ENCODE peak calls at places on chromosomes 16 and 17, in four cellular contexts. Q is prostate gland, J is testis, T is heart right ventricle. Z is an unnamed sample.

GRCh38 chr17:34306466-34306865 is 12.8 kb upstream of the CCL8 start:
- DNase-seq in J (peak; percentile 46), Q (no peak), T (peak; percentile 48), Z (peak; percentile 12)

GRCh38 chr17:47095268-47095667 is 93.8 kb downstream of the CDC27 start:
- DNase-seq in J (no peak), Q (no peak), T (no peak), Z (no peak)

GRCh38 chr17:74531231-74531761 is at the start of gene CD300LB:
- DNase-seq in Q (no peak), T (peak; percentile 3), J (no peak), Z (peak; percentile 6)

GRCh38 chr17:66654341-66654740 is 180.6 kb upstream of the CACNG5 start:
- DNase-seq in J (peak; percentile 17), T (no peak), Q (no peak), Z (no peak)

GRCh38 chr16:54985668-54986067 is 55.0 kb downstream of the IRX5 start:
- DNase-seq in J (no peak), T (no peak), Q (no peak), Z (no peak)

GRCh38 chr16:4976611-4977145 is 18.5 kb downstream of the SEC14L5 start:
- DNase-seq in Q (no peak), J (no peak), T (no peak), Z (peak; percentile 90)

GRCh38 chr17:69870091-69870530 is 204.9 kb upstream of the KCNJ16 start:
- DNase-seq in Q (no peak), T (no peak), J (no peak), Z (no peak)

GRCh38 chr17:32010114-32010513 is 2.9 kb downstream of the LRRC37B start:
- DNase-seq in T (no peak), J (no peak), Q (no peak), Z (no peak)

GRCh38 chr16:86931410-86931941 is 353.1 kb downstream of the FOXL1 start:
- DNase-seq in T (peak; percentile 76), J (peak; percentile 26), Q (no peak), Z (no peak)

GRCh38 chr16:4604401-4604800 is 10.3 kb downstream of the UBALD1 start:
- DNase-seq in T (no peak), J (no peak), Q (no peak), Z (no peak)

GRCh38 chr16:84700518-84701277 is 898 bp downstream of the USP10 start:
- DNase-seq in Q (peak; percentile 15), T (peak; percentile 7), J (peak; percentile 24), Z (no peak)

GRCh38 chr17:65584604-65585521 is 23.4 kb upstream of the AXIN2 start:
- DNase-seq in Q (no peak), J (no peak), T (peak; percentile 15), Z (peak; percentile 52)

GRCh38 chr16:5228369-5228768 is 130.8 kb upstream of the EEF2KMT start:
- DNase-seq in J (no peak), T (no peak), Q (no peak), Z (no peak)

GRCh38 chr17:28117304-28117703 is 74.8 kb downstream of the NLK start:
- DNase-seq in Q (no peak), T (no peak), J (no peak), Z (no peak)

GRCh38 chr17:77233127-77233526 is 92.4 kb downstream of the SEC14L1 start:
- DNase-seq in J (no peak), T (no peak), Q (no peak), Z (no peak)
- H3K27ac ChIP-seq in J (no peak overlapping the region), T (peak overlapping the region; percentile 80), Q (no peak overlapping the region), Z (no peak overlapping the region)

DNA sequence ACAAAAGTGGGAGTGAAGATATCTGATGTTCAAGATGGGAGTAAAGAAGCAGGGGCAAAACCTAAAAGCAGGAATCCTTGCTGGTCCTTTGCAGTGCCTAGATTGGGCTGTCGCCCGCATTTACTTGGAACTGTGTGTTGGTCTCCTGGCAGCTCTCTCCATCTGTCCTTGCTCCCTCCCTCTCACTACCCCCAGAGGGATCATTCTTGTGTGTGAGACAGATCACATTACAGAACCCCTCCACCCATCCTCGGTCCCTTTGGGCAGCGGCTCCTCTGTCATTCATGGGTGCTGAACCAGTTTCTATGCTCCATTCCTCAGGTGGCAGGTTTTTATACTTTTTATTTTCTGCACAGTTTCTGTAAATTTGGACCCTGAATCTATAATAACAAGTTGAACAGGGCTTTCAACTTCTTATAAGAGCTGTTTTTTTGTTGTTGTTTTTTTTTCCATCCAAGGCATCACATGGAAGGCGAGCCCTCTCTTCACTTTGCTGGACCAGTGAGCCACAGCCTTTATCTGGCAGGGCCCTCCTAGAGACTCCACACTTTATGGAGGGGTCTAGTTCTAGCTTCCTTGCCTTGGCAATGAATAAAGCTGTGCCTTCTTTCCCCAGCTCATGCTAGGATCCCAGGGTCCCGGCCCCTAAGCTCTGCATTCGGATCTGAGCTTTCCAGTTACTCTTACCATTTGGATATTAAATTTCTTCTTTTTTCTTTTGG is 99.2 kb upstream of the MYOCD start:
- DNase-seq in T (no peak), J (no peak), Q (no peak), Z (no peak)
- TF ChIP-seq CTCF in T (no peak), J (no peak), Q (no peak), Z (no peak)

GRCh38 chr16:30725465-30725792 is 22.8 kb upstream of the PHKG2 start:
- DNase-seq in Q (no peak), J (no peak), T (no peak), Z (no peak)
- H3K27ac ChIP-seq in Q (no peak overlapping the region), J (no peak overlapping the region), T (peak overlapping the region; percentile 62), Z (no peak overlapping the region)

GRCh38 chr16:89146211-89147005 is 25.1 kb upstream of the CDH15 start:
- DNase-seq in J (no peak), T (no peak), Q (no peak), Z (no peak)
- TF ChIP-seq CTCF in J (no peak), T (no peak), Q (no peak), Z (no peak)

GRCh38 chr17:82889496-82890338 is 49.9 kb upstream of the ZNF750 start:
- DNase-seq in Q (peak; percentile 93), T (no peak), J (no peak), Z (peak; percentile 93)

GRCh38 chr17:82891911-82892310 is 52.1 kb upstream of the ZNF750 start:
- DNase-seq in T (no peak), Q (no peak), J (no peak), Z (no peak)

GRCh38 chr17:82890339-82890730 is 50.5 kb upstream of the ZNF750 start:
- DNase-seq in T (peak; percentile 29), Q (no peak), J (no peak), Z (no peak)

GRCh38 chr17:82892869-82893565 is 53.2 kb upstream of the ZNF750 start:
- DNase-seq in T (peak; percentile 30), Q (no peak), J (no peak), Z (peak; percentile 59)

DNA sequence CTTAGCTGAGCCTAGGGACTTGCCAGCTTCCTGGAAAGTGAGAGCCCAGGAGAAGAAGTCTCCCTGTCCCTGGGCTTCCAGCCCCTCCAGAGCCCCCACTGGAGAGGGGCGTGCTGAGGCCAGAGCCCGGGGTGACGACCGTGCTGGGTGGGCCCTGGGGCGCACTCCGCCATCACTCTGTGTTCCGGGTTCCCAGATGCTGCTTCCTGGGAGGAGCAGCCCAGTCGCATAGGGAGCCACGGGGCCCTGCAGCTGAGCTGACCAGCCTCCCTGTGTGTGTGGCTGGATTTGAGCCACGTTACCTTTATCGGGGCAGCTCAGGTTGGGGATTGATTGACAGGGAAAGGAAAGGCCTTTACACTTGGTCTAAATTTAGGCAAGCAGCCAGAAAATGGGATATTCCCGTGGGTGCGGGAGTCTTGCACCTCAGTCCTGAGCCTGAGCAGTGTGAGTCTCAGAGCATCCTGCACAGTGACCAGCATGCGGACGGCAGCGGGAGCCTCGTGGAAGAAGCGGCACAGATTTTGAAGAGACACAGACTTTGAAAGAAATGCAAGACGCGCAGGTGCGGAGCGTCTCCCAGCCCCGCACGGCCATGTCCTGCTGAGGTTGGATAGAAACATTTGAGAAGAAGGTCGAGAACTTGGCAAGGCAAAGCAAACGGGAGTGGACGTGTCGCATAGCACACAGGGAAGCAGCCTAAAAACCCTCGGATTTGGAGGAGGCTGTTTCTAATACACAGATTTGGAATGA is 51.3 kb upstream of the ZNF750 start:
- DNase-seq in T (no peak), J (no peak), Q (no peak), Z (no peak)
- H3K27ac ChIP-seq in T (peak overlapping the region; percentile 80), J (no peak overlapping the region), Q (peak overlapping the region; percentile 90), Z (peak overlapping the region; percentile 98)

GRCh38 chr16:6300523-6300922 is 1032.1 kb upstream of the RBFOX1 start:
- DNase-seq in J (no peak), T (no peak), Q (no peak), Z (no peak)

DNA sequence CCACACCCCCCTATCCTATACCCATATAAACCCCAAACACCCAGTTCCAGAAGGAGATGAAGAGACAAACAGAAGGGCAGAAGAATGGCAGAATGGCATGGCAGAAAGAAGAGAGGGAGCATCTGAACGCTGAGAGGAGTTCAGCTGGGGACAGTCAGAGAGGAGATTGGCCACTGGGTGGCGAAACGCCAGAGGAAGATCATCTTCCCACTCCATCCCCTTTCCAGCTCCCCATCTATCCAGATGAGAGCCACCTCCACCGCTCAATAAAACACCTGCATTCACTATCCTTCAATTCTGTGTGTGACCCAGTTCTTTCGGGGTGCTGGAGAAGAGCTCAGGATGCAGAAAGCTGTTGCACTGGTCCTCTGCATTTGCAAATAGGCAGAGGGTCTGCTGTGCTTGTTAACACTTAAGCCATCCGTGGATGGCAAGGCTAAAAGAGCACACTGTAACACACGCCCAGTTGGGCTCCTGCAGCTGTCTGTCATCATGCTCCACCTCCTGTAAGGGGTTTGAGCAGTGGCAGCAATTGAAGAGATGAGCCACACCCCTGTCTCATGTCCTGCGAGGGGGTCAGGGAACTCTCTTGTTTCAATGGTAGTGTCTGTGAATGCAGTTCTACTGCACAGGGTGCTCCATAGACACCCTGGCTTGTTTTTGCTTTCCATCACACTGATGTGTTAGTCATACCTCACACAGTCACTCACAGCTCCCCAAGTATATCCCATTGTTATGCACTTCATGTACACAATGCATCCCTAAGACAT is 1034.8 kb upstream of the RBFOX1 start:
- DNase-seq in J (no peak), T (no peak), Q (no peak), Z (no peak)
- TF ChIP-seq CTCF in J (no peak), T (no peak), Q (no peak), Z (no peak)

GRCh38 chr16:11610580-11610979 is 23.9 kb upstream of the LITAF start:
- DNase-seq in J (no peak), Q (no peak), T (no peak), Z (no peak)

GRCh38 chr16:11612110-11612981 is 25.6 kb upstream of the LITAF start:
- DNase-seq in Q (no peak), T (no peak), J (peak; percentile 23), Z (peak; percentile 82)

GRCh38 chr16:11613381-11614303 is 26.9 kb upstream of the LITAF start:
- DNase-seq in J (peak; percentile 54), Q (no peak), T (peak; percentile 40), Z (peak; percentile 34)

GRCh38 chr16:11609474-11610120 is 22.9 kb upstream of the LITAF start:
- DNase-seq in Q (no peak), T (no peak), J (no peak), Z (no peak)

DNA sequence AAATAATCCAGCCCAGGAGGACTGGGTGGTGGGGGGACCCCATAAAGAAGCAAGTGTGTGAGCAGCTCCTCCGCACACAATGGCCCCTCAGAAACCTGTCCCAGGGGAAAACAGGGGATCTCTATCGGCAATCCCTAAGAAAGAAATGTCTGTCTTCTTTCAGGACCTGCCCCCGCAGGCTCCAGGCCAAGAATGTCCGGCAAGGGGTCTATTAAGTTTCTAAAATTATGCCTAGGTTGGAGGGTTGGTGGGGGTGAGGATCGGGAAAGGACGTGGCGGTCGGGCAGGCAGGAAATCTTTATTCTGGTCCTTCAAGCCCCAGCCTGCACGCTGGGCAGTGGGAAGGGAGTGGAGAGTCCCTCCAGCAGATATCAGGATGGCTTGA is 23.4 kb upstream of the LITAF start:
- DNase-seq in Q (no peak), T (no peak), J (no peak), Z (no peak)
- H3K27ac ChIP-seq in Q (no peak overlapping the region), T (no peak overlapping the region), J (no peak overlapping the region), Z (no peak overlapping the region)

GRCh38 chr16:56363181-56363716 is 62.1 kb downstream of the AMFR start:
- DNase-seq in T (no peak), J (no peak), Q (no peak), Z (no peak)
- TF ChIP-seq CTCF in T (no peak), J (no peak), Q (no peak), Z (no peak)

GRCh38 chr17:82589851-82590180 is 58.4 kb downstream of the WDR45B start:
- DNase-seq in J (no peak), Q (no peak), T (no peak), Z (no peak)
- H3K27ac ChIP-seq in J (no peak overlapping the region), Q (no peak overlapping the region), T (peak overlapping the region; percentile 31), Z (no peak overlapping the region)